ENCODE peak calls at places on chromosomes 7 and 10, in five cellular contexts. A is tibial artery; Q is naive thymus-derived CD4-positive, alpha-beta T cell; H is thoracic aorta; S is CD4-positive, alpha-beta T cell. F is an unnamed sample.

GRCh38 chr7:106563466-106564150 is 97.3 kb downstream of the CCDC71L start:
- DNase-seq in A (no peak), S (no peak), H (no peak), Q (no peak), F (no peak)

GRCh38 chr10:98971464-98971863 is 264.2 kb downstream of the HPSE2 start:
- DNase-seq in Q (no peak), S (no peak), H (no peak), A (no peak), F (no peak)

GRCh38 chr10:8026349-8027259 is 27.9 kb upstream of the GATA3 start:
- DNase-seq in H (no peak), S (no peak), Q (no peak), A (no peak), F (no peak)

GRCh38 chr7:48033922-48034321 is 1.4 kb upstream of the C7orf57 start:
- DNase-seq in Q (no peak), S (no peak), A (no peak), H (no peak), F (no peak)

GRCh38 chr7:22499044-22499443 is 944 bp downstream of the STEAP1B start:
- DNase-seq in Q (no peak), A (no peak), H (no peak), S (no peak), F (no peak)

GRCh38 chr7:127850195-127850594 is 181.0 kb downstream of the LRRC4 start:
- DNase-seq in Q (no peak), S (no peak), H (no peak), A (no peak), F (no peak)

GRCh38 chr7:22776964-22777363 is 45.7 kb downstream of the TOMM7 start:
- DNase-seq in S (no peak), A (no peak), H (no peak), Q (no peak), F (no peak)

GRCh38 chr7:140019606-140020005 is 43.1 kb downstream of the PARP12 start:
- DNase-seq in S (no peak), H (no peak), A (no peak), Q (no peak), F (no peak)

GRCh38 chr10:130921461-130921860 is 390.1 kb downstream of the TCERG1L start:
- DNase-seq in S (no peak), Q (no peak), A (no peak), H (no peak), F (no peak)

GRCh38 chr7:88243345-88243909 is 23.6 kb upstream of the SRI start:
- DNase-seq in S (no peak), A (no peak), Q (no peak), H (no peak), F (peak)

GRCh38 chr7:139776486-139777303 is 1.1 kb downstream of the HIPK2 start:
- DNase-seq in A (no peak), S (no peak), H (no peak), Q (peak), F (no peak)

GRCh38 chr7:108073305-108074070 is 56.7 kb downstream of the LAMB4 start:
- DNase-seq in Q (no peak), A (no peak), H (no peak), S (no peak), F (no peak)

GRCh38 chr7:50391386-50391785 is 58.8 kb downstream of the FIGNL1 start:
- DNase-seq in A (no peak), Q (no peak), S (no peak), H (no peak), F (no peak)

GRCh38 chr10:122280977-122281376 is 9.9 kb downstream of the BTBD16 start:
- DNase-seq in A (no peak), Q (no peak), H (no peak), S (no peak), F (no peak)

GRCh38 chr10:80158598-80159127 is 26.1 kb downstream of the PLAC9 start:
- DNase-seq in A (peak), S (no peak), Q (no peak), H (peak), F (peak)

GRCh38 chr10:71736570-71737355 is 17.2 kb upstream of the C10orf105 start:
- DNase-seq in H (no peak), Q (no peak), A (no peak), S (no peak), F (no peak)

GRCh38 chr7:10780400-10780747 is 193.3 kb upstream of the PHF14 start:
- DNase-seq in A (no peak), S (no peak), Q (no peak), H (no peak), F (no peak)

GRCh38 chr7:71829499-71829898 is 582.6 kb downstream of the CALN1 start:
- DNase-seq in H (no peak), S (no peak), A (no peak), Q (no peak), F (no peak)

GRCh38 chr7:39898867-39899266 is 51.2 kb upstream of the CDK13 start:
- DNase-seq in A (no peak), Q (no peak), S (no peak), H (no peak), F (no peak)

GRCh38 chr10:48406204-48406603 is 99.7 kb downstream of the MAPK8 start:
- DNase-seq in A (no peak), Q (no peak), H (no peak), S (no peak), F (peak)

GRCh38 chr10:66931949-66932343 is 6.1 kb downstream of the LRRTM3 start:
- DNase-seq in S (no peak), H (no peak), A (no peak), Q (no peak), F (no peak)

GRCh38 chr7:37489703-37490102 is 41.0 kb upstream of the ELMO1 start:
- DNase-seq in S (no peak), Q (no peak), A (no peak), H (no peak), F (no peak)

GRCh38 chr7:148572067-148572522 is 18.5 kb upstream of the C7orf33 start:
- DNase-seq in H (no peak), Q (no peak), S (no peak), A (no peak), F (no peak)

GRCh38 chr10:79295593-79295992 is 51.7 kb upstream of the PPIF start:
- DNase-seq in A (no peak), S (no peak), H (no peak), Q (no peak), F (no peak)

GRCh38 chr7:137266764-137267163 is 76.8 kb downstream of the PTN start:
- DNase-seq in H (no peak), S (no peak), Q (no peak), A (no peak), F (no peak)

GRCh38 chr10:26412932-26413331 is 25.2 kb upstream of the APBB1IP start:
- DNase-seq in Q (no peak), A (no peak), H (no peak), S (no peak), F (no peak)

GRCh38 chr10:60138842-60139241 is 232.5 kb upstream of the CCDC6 start:
- DNase-seq in Q (no peak), S (no peak), A (no peak), H (no peak), F (no peak)

GRCh38 chr7:106891545-106892410 is 26.7 kb downstream of the PIK3CG start:
- DNase-seq in H (no peak), Q (no peak), S (no peak), A (no peak), F (no peak)

GRCh38 chr10:6445671-6446278 is 134.3 kb downstream of the PRKCQ start:
- DNase-seq in H (no peak), A (peak), Q (no peak), S (peak), F (no peak)

GRCh38 chr7:16675277-16675676 is 29.3 kb downstream of the BZW2 start:
- DNase-seq in H (no peak), Q (no peak), A (no peak), S (no peak), F (no peak)

GRCh38 chr10:95229724-95230627 is 35.9 kb downstream of the ACSM6 start:
- DNase-seq in Q (no peak), A (no peak), S (no peak), H (no peak), F (peak)

GRCh38 chr10:102645388-102645740 is 1.1 kb downstream of the TRIM8 start:
- DNase-seq in A (peak), Q (no peak), H (peak), S (no peak), F (no peak)

GRCh38 chr7:155342313-155342712 is 44.6 kb downstream of the INSIG1 start:
- DNase-seq in A (no peak), H (no peak), S (no peak), Q (no peak), F (no peak)

GRCh38 chr10:1130226-1130625 is 74.0 kb downstream of the WDR37 start:
- DNase-seq in Q (no peak), A (no peak), S (no peak), H (no peak), F (no peak)

GRCh38 chr7:80443336-80443735 is 68.5 kb downstream of the GNAT3 start:
- DNase-seq in A (no peak), S (no peak), H (no peak), Q (no peak), F (no peak)

GRCh38 chr10:126250045-126250444 is 138.2 kb downstream of the ADAM12 start:
- DNase-seq in S (no peak), H (no peak), Q (no peak), A (no peak), F (no peak)
- H3K27ac ChIP-seq in S (no peak), H (no peak), Q (no peak), A (no peak), F (no peak)

GRCh38 chr7:99928994-99929729 is at the start of gene GJC3:
- DNase-seq in Q (peak), S (peak), H (no peak), A (peak), F (no peak)
- H3K27ac ChIP-seq in Q (peak), S (no peak), H (no peak), A (no peak), F (no peak)

GRCh38 chr7:116315293-116315692 is 105.0 kb downstream of the TES start:
- DNase-seq in A (no peak), S (no peak), Q (no peak), H (no peak), F (peak)
- H3K27ac ChIP-seq in A (peak), S (no peak), Q (no peak), H (no peak), F (peak)

GRCh38 chr10:97428572-97428981 is 2.6 kb downstream of the PGAM1 start:
- DNase-seq in H (no peak), A (no peak), Q (no peak), S (no peak), F (no peak)

GRCh38 chr10:97425964-97426775 is at the start of gene PGAM1:
- DNase-seq in S (peak), H (peak), Q (peak), A (peak), F (no peak)

GRCh38 chr10:97426776-97427570 is 982 bp downstream of the PGAM1 start:
- DNase-seq in S (no peak), H (no peak), Q (no peak), A (no peak), F (no peak)

GRCh38 chr10:97422921-97423420 is 3.0 kb upstream of the PGAM1 start:
- DNase-seq in S (no peak), H (no peak), Q (no peak), A (no peak), F (no peak)

DNA sequence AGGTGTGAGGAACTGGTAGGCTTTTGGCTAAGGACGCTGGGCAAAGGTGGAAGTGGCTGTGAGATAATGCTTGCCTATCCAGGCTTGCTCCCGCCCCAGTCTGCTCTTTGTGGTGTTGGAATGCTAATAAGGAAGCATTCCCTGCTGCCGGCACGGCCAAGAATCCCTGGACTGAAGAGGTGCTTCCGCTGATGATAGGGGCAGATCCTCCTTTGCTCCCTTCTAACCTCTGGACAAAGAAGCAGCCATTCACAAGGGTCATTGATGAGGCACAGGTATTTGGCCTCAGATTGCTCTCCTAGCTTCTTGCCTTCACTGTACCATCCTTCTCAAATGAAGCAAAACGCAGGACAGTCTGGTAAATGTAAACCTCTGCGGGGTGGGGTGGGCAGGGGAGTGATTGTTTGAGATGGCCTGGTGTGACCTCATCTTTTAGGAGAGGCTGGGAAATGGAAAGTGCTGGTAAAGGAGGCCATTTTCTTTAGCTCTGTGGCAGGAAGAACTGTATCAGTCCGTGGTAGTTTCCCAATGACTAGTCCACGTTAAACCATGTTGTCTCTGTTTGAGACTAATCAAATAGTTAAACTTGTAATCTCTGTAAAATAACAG is 1.7 kb downstream of the PGAM1 start:
- DNase-seq in S (no peak), Q (no peak), H (no peak), A (no peak), F (no peak)
- H3K27ac ChIP-seq in S (peak), Q (peak), H (peak), A (peak), F (peak)

DNA sequence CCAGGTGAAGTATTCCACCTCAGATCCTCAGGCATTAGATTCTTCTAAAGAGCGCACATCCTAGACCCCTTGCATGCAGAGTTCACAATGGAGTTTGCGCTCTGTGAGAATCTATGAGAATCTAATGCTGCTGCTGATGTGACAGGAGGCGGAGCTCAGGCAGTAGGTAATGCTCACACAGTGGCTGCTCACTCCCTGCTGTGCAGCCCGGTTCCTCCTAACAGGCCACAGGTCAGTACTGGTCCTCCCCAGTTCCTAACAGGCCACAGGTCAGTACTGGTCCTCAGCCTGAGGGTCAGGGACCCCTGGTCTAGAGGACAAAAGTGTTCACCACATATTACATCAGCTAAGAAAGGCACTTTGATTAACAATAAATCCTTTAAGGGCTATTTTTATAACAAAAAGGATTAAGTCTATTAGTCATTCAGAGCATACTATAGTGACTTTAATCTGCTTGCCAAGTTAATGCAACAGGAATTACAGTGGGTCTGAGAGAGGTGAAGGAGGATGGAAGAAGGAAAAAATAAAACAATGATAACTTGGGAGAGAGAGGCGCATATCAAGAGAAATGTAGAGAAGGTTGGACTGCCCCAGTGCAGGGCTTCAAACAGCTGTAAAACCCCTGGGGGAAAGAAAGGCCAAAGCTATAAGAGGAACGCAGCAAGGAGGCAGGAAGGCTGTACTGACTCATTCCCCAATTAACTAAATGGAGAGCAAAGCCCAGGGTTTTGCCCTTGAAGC is 49.2 kb downstream of the CUL2 start:
- DNase-seq in A (no peak), S (no peak), H (no peak), Q (no peak), F (no peak)
- H3K27ac ChIP-seq in A (no peak), S (no peak), H (no peak), Q (no peak), F (peak)

GRCh38 chr10:100531761-100532160 is 2.1 kb upstream of the NDUFB8 start:
- DNase-seq in S (no peak), A (no peak), H (no peak), Q (no peak), F (no peak)
- H3K27ac ChIP-seq in S (no peak), A (no peak), H (no peak), Q (no peak), F (no peak)

DNA sequence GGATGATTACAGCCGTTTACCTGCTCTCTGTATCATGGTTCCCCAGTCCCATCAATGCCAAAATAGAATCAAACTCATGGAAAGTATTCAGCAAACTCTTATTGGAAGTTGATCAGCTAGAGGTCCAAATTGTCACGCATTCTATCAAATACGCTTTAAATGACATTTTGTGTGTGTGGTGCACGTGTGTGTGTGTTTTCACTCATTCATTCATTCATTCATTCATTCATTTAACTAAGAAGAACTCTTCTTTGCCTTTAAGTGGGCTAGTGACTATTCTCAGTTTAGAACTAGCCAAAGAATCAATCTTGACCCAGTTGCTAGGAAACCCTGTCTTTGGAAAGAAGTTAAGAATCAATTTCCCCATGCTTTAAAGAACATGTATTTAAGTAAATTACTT is 102.8 kb downstream of the RTKN2 start:
- DNase-seq in A (no peak), H (no peak), S (no peak), Q (no peak), F (no peak)
- H3K27ac ChIP-seq in A (no peak), H (no peak), S (no peak), Q (no peak), F (no peak)

DNA sequence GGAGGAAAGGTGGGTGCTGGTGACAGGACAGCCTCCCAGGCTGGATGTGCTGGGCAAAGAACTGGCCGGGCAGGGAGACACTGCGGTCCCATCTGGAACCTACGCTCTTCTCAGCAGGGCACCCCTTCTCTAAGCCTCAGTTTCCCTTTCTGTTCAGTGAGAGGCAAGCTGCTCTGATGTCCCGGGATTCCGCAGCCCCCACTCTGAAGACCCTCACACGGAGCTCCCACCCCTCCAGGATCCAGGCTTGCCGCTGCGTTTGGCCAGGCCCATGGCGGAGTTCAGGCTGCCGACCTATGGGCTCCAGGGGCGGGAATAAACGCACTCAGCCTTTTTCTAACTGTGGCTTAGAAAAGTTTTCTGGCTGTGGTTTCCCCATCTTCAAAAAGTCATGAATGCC is 10.2 kb upstream of the INTS1 start:
- DNase-seq in H (no peak), Q (no peak), S (no peak), A (no peak), F (no peak)
- H3K27ac ChIP-seq in H (peak), Q (no peak), S (no peak), A (peak), F (no peak)

DNA sequence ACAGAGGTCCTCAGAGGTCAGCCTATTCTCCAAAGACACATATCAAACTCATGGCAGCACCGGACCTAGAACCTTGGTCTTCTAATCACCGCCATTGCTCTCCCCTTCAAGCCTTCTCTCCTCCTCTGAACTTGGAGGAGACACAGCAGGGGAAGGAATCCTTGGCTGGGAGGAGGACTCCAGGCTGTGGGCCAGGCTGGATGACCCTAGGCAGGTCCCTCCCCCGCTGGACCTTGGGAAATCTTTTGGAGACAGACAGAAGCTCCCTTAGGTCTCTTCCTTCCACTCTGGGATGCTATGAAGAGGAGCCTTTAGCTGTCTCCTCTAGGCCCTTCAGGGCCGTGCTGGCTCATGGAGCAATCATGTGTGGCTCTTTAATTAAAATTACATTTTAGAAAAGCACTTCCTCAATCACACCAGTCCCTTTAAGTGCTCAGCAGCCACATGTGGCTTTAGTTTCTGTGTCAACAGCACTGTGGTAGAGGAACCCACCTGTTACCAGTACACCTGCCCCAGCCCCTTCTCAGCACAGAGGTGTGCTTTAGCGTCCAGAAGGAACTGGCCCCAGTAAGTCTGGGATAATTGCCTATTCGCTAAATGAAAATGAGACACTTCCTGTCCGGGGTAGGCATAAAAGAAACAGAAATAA is 238.2 kb downstream of the CELF2 start:
- DNase-seq in S (no peak), Q (no peak), H (no peak), A (no peak), F (no peak)
- H3K27ac ChIP-seq in S (peak), Q (peak), H (no peak), A (no peak), F (no peak)